ENCODE peak calls at places on chromosomes 4 and X, in six cellular contexts. H is breast epithelium, L is cardiac muscle cell, M is aorta, P is heart right ventricle, O is endothelial cell of umbilical vein. U is an unnamed sample.
A peak's percentile ranks its signal among the peaks of the same experiment; 100 is the strongest.

GRCh38 chr4:7917669-7918068 is 22.0 kb downstream of the AFAP1 start:
- DNase-seq in H (no peak), L (no peak), M (no peak), P (no peak), O (no peak), U (no peak)

GRCh38 chr4:175125410-175126068 is 207.4 kb downstream of the ADAM29 start:
- DNase-seq in H (no peak), L (no peak), M (no peak), P (no peak), O (no peak), U (no peak)

GRCh38 chr4:6331018-6331417 is 61.4 kb downstream of the WFS1 start:
- DNase-seq in H (no peak), L (peak; percentile 27), M (no peak), P (no peak), O (no peak), U (no peak)

GRCh38 chrX:40729923-40730584 is 5.3 kb downstream of the MED14 start:
- DNase-seq in H (no peak), L (no peak), M (no peak), P (no peak), O (no peak), U (no peak)

GRCh38 chr4:108045687-108046024 is 56.0 kb downstream of the HADH start:
- DNase-seq in H (peak; percentile 65), L (peak; percentile 25), M (peak; percentile 60), P (peak; percentile 28), O (no peak), U (no peak)

GRCh38 chr4:54120517-54120916 is 20.6 kb downstream of the GSX2 start:
- DNase-seq in H (no peak), L (no peak), M (no peak), P (no peak), O (no peak), U (no peak)

GRCh38 chr4:76809594-76810305 is 88.2 kb downstream of the SOWAHB start:
- DNase-seq in H (no peak), L (peak; percentile 14), M (no peak), P (no peak), O (no peak), U (no peak)

GRCh38 chrX:80812176-80812575 is 2.5 kb upstream of the BRWD3 start:
- DNase-seq in H (no peak), L (peak; percentile 62), M (peak; percentile 53), P (peak; percentile 7), O (peak; percentile 1), U (no peak)

GRCh38 chr4:119648398-119648797 is 19.8 kb upstream of the PDE5A start:
- DNase-seq in H (no peak), L (no peak), M (no peak), P (no peak), O (no peak), U (no peak)

GRCh38 chr4:58522765-58523382 is 1412.7 kb upstream of the IGFBP7 start:
- DNase-seq in H (no peak), L (no peak), M (no peak), P (no peak), O (no peak), U (no peak)

GRCh38 chrX:42704454-42704853 is 73.5 kb downstream of the PPP1R2C start:
- DNase-seq in H (no peak), L (peak; percentile 39), M (no peak), P (no peak), O (no peak), U (no peak)

GRCh38 chrX:48497871-48498270 is 10.9 kb upstream of the PORCN start:
- DNase-seq in H (no peak), L (no peak), M (no peak), P (no peak), O (no peak), U (no peak)

GRCh38 chr4:143186634-143187033 is 1.9 kb downstream of the USP38 start:
- DNase-seq in H (no peak), L (peak; percentile 13), M (no peak), P (no peak), O (peak; percentile 50), U (no peak)

GRCh38 chrX:7270018-7270417 is 122.1 kb upstream of the PUDP start:
- DNase-seq in H (no peak), L (no peak), M (no peak), P (no peak), O (no peak), U (no peak)

GRCh38 chrX:15509845-15510244 is 9.2 kb downstream of the BMX start:
- DNase-seq in H (no peak), L (no peak), M (no peak), P (no peak), O (no peak), U (no peak)

GRCh38 chr4:176271749-176272148 is 2.7 kb upstream of the ASB5 start:
- DNase-seq in H (no peak), L (no peak), M (no peak), P (no peak), O (no peak), U (no peak)

GRCh38 chrX:150436200-150436599 is 73.1 kb downstream of the MAMLD1 start:
- DNase-seq in H (no peak), L (no peak), M (no peak), P (no peak), O (no peak), U (no peak)

GRCh38 chr4:56315543-56315942 is 71.7 kb downstream of the AASDH start:
- DNase-seq in H (no peak), L (no peak), M (no peak), P (no peak), O (no peak), U (no peak)

GRCh38 chr4:177159600-177159999 is 150.1 kb upstream of the NEIL3 start:
- DNase-seq in H (no peak), L (no peak), M (no peak), P (no peak), O (no peak), U (peak; percentile 11)

GRCh38 chr4:5361968-5362367 is 310.7 kb downstream of the STK32B start:
- DNase-seq in H (no peak), L (peak; percentile 29), M (no peak), P (no peak), O (peak; percentile 10), U (peak; percentile 29)

GRCh38 chrX:12946406-12946805 is 28.5 kb upstream of the TMSB4X start:
- DNase-seq in H (no peak), L (no peak), M (no peak), P (no peak), O (no peak), U (no peak)

GRCh38 chrX:44484607-44485146 is 58.0 kb downstream of the FUNDC1 start:
- DNase-seq in H (no peak), L (no peak), M (no peak), P (no peak), O (no peak), U (no peak)

GRCh38 chr4:164949448-164950118 is 27.9 kb downstream of the TRIM61 start:
- DNase-seq in H (no peak), L (no peak), M (no peak), P (no peak), O (no peak), U (peak; percentile 27)

GRCh38 chr4:8319061-8319460 is 49.5 kb downstream of the HTRA3 start:
- DNase-seq in H (no peak), L (no peak), M (no peak), P (no peak), O (no peak), U (no peak)

GRCh38 chrX:68832101-68832416 is 3.2 kb downstream of the EFNB1 start:
- DNase-seq in H (no peak), L (peak; percentile 79), M (peak; percentile 82), P (no peak), O (peak; percentile 70), U (peak; percentile 28)

GRCh38 chr4:113371061-113371460 is 321.6 kb downstream of the ANK2 start:
- DNase-seq in H (no peak), L (no peak), M (no peak), P (no peak), O (no peak), U (no peak)

GRCh38 chrX:1391370-1391706 is 575 bp downstream of the SLC25A6 start:
- DNase-seq in H (no peak), L (no peak), M (no peak), P (no peak), O (peak; percentile 89), U (no peak)

GRCh38 chr4:156547439-156547838 is 424.2 kb downstream of the PDGFC start:
- DNase-seq in H (no peak), L (peak; percentile 87), M (no peak), P (no peak), O (peak; percentile 68), U (no peak)

DNA sequence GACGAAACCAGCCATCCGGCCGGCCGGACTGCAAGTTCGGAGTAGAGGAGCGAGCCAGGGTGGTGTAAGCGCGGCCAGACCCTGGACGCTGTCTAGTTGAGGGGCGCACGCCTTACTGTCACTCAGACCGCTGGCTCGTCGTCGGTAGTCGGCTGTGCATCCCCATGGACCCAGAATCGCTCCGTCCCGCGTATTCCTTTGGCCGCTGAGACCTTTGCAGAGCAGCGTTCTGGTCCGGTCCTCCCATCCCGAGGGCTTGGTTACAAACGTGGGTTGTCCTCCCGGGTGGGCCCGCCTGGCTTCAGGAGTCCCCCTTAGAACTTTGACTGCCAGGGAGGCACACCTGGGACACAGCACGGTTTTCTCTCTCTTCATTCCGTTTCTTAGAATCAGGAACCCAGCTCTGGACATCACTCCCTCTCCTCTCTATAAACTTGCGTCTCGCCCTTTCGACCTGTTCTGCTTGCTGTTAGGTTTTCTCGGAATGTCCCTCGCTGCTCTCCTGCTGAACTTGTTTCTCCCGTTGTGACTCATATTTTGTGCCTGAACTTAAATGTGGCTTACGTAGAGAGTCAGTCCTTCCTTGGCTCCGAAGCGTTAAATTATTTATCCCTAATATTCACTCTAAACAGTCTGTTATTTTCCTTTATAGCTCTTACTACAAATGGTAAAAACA is 682 bp downstream of the PGM2 start:
- DNase-seq in H (no peak), L (peak; percentile 48), M (no peak), P (peak; percentile 12), O (peak; percentile 71), U (no peak)
- H3K4me1 ChIP-seq in H (no peaks in the 10 kb centered on the region), L (peaks cover 5% of the 10 kb centered on the region), M (peaks cover 2% of the 10 kb centered on the region), P (peaks cover 25% of the 10 kb centered on the region), O (peaks cover 19% of the 10 kb centered on the region), U (peaks cover 11% of the 10 kb centered on the region)

GRCh38 chr4:36638273-36638811 is 356.9 kb downstream of the DTHD1 start:
- DNase-seq in H (no peak), L (no peak), M (no peak), P (no peak), O (no peak), U (no peak)
- H3K27me3 ChIP-seq in H (no peaks in the 10 kb centered on the region), L (no peaks in the 10 kb centered on the region), M (no peaks in the 10 kb centered on the region), P (no peaks in the 10 kb centered on the region), O (no peaks in the 10 kb centered on the region), U (no peaks in the 10 kb centered on the region)

DNA sequence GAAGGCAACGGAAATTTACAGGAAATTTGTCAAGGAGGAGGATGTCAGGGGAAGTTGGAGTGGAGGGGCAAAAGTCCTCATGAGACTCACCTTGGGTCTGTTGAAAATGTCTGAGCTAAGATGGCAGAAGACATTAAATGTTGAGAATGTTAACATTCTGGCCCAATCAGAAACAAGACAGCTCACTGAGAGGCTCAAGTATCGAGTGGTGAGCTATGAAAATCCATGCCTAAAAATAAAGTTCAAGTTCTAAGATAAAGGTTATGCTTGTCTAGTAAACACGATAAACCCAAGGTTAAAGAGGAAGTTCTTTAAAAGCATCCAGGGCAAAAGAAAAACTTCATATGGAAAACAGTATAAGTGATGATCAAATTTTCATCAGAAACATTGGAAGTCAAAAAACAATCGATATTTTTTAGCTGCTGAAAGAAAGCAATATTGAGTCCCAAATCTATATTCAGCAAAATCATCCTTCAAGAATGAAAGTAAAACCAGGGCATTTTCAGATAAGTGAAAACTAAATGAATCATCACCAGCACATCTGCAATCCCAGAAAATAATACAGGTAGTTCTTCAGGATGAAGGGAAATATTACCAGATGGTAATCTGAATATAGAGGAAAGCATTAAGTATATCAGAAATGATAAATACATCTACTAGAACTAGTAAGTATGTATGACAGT is 462.4 kb downstream of the TLL1 start:
- DNase-seq in H (no peak), L (no peak), M (no peak), P (no peak), O (no peak), U (no peak)
- H3K4me3 ChIP-seq in H (no peak overlapping the region), L (no peak overlapping the region), M (no peak overlapping the region), P (no peak overlapping the region), O (no peak overlapping the region), U (no peak overlapping the region)

GRCh38 chr4:140085924-140086323 is 68.1 kb downstream of the MAML3 start:
- DNase-seq in H (no peak), L (no peak), M (no peak), P (no peak), O (no peak), U (no peak)
- H3K4me1 ChIP-seq in H (no peaks in the 10 kb centered on the region), L (peaks cover 19% of the 10 kb centered on the region), M (peaks cover 10% of the 10 kb centered on the region), P (peaks cover 19% of the 10 kb centered on the region), O (peaks cover 40% of the 10 kb centered on the region), U (peaks cover 5% of the 10 kb centered on the region)

U was measured in HAP-1.